ENCODE peak calls at places on chromosome 10, in seven cellular contexts. W is heart left ventricle, Z is ascending aorta, U is heart right ventricle, K is pancreas, H is esophagus muscularis mucosa, J is BJ. D is an unnamed sample.

GRCh38 chr10:49172204-49173132 is 15.7 kb downstream of the TMEM273 start:
- DNase-seq in W (no peak), Z (peak), U (no peak), K (no peak), H (no peak), J (no peak), D (no peak)

GRCh38 chr10:113067516-113067915 is 117.5 kb downstream of the TCF7L2 start:
- DNase-seq in W (no peak), Z (no peak), U (no peak), K (no peak), H (no peak), J (no peak), D (no peak)

GRCh38 chr10:125113661-125114388 is 46.5 kb downstream of the CTBP2 start:
- DNase-seq in W (no peak), Z (no peak), U (no peak), K (no peak), H (no peak), J (no peak), D (no peak)

GRCh38 chr10:124282326-124282725 is 136.4 kb downstream of the OAT start:
- DNase-seq in W (no peak), Z (no peak), U (no peak), K (no peak), H (no peak), J (no peak), D (no peak)

GRCh38 chr10:49645417-49646255 is 31.8 kb downstream of the CHAT start:
- DNase-seq in W (no peak), Z (peak), U (no peak), K (no peak), H (no peak), J (no peak), D (no peak)

GRCh38 chr10:117004627-117005453 is at the start of gene SHTN1:
- DNase-seq in W (peak), Z (peak), U (peak), K (peak), H (no peak), J (no peak), D (peak)

GRCh38 chr10:71711052-71711623 is 8.4 kb downstream of the C10orf105 start:
- DNase-seq in W (peak), Z (no peak), U (no peak), K (no peak), H (no peak), J (no peak), D (no peak)

GRCh38 chr10:84698989-84699388 is 370.6 kb downstream of the CCSER2 start:
- DNase-seq in W (no peak), Z (no peak), U (no peak), K (no peak), H (peak), J (no peak), D (no peak)

GRCh38 chr10:33566426-33566825 is 232.0 kb upstream of the NRP1 start:
- DNase-seq in W (no peak), Z (no peak), U (no peak), K (no peak), H (no peak), J (no peak), D (no peak)

DNA sequence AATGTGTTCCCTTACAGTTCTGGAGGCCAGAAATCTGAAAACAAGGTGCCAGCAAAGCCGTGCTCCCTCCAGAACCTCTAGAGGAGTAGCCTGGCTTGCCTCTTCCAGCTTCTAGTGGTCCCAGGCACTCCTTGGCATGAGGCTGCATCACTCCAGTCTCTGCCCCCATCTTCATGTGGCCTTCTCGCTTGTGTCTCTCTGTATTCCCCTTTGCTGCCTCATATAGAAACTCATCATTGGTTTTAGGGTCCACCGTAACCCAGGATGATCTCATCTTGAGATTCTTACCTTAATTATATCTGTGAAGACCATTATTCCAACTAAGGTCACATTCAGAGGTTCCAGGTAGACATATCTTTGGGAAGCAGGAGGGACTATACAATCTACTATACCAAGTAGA is 182.4 kb downstream of the SKIDA1 start:
- DNase-seq in W (no peak), Z (no peak), U (no peak), K (no peak), H (no peak), J (no peak), D (no peak)
- TF ChIP-seq CTCF in W (no peak), Z (no peak), U (no peak), K (no peak), H (no peak), J (no peak), D (no peak)

GRCh38 chr10:12547301-12547771 is 198.0 kb downstream of the CAMK1D start:
- DNase-seq in W (no peak), Z (no peak), U (no peak), K (no peak), H (no peak), J (no peak), D (no peak)

GRCh38 chr10:12550994-12551393 is 201.6 kb downstream of the CAMK1D start:
- DNase-seq in W (no peak), Z (no peak), U (no peak), K (no peak), H (no peak), J (no peak), D (no peak)

GRCh38 chr10:12543589-12543988 is 194.2 kb downstream of the CAMK1D start:
- DNase-seq in W (no peak), Z (no peak), U (no peak), K (no peak), H (no peak), J (no peak), D (no peak)

DNA sequence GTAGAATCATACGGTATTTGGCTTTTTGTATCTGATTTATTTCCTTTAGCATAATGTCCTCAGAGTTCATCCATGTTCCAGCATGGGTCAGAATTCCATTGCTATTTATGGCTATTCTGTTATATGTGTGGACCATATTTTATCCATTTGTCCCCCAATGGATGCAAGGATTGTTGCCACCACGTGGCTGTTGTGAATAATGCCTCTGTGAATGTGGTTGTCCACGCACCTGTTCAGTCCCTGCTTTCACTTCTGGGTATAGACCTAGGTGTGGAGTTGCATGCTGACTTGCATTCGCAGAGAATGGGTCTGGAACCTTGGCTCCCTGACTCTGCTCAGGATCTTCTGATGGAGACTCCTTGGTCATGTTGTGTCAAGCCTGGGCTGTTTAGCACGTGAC is 199.9 kb downstream of the CAMK1D start:
- DNase-seq in W (no peak), Z (no peak), U (no peak), K (no peak), H (no peak), J (no peak), D (no peak)
- TF ChIP-seq CTCF in W (no peak), Z (no peak), U (no peak), K (no peak), H (no peak), J (no peak), D (no peak)

GRCh38 chr10:69636273-69636575 is 6.2 kb downstream of the FAM241B start:
- DNase-seq in W (no peak), Z (no peak), U (no peak), K (no peak), H (no peak), J (no peak), D (no peak)

GRCh38 chr10:69635428-69636272 is 5.6 kb downstream of the FAM241B start:
- DNase-seq in W (no peak), Z (no peak), U (no peak), K (no peak), H (no peak), J (no peak), D (no peak)

GRCh38 chr10:69634759-69635425 is 4.8 kb downstream of the FAM241B start:
- DNase-seq in W (no peak), Z (no peak), U (no peak), K (no peak), H (no peak), J (no peak), D (no peak)

GRCh38 chr10:69638642-69639041 is 8.6 kb downstream of the FAM241B start:
- DNase-seq in W (no peak), Z (no peak), U (no peak), K (no peak), H (no peak), J (no peak), D (no peak)

GRCh38 chr10:69636626-69637550 is 6.8 kb downstream of the FAM241B start:
- DNase-seq in W (no peak), Z (no peak), U (no peak), K (no peak), H (no peak), J (no peak), D (peak)
- TF ChIP-seq CTCF in W (peak), Z (peak), U (no peak), K (no peak), H (no peak), J (peak), D (peak)

GRCh38 chr10:120221873-120222485 is 235.0 kb upstream of the PLPP4 start:
- DNase-seq in W (no peak), Z (no peak), U (no peak), K (no peak), H (no peak), J (peak), D (peak)
- TF ChIP-seq CTCF in W (peak), Z (no peak), U (no peak), K (peak), H (no peak), J (peak), D (no peak)

D was measured in prostate gland.